ENCODE peak calls at places on chromosomes 1 and 21, in seven cellular contexts. E is transverse colon, T is heart right ventricle, H is foreskin keratinocyte, F is A549, J is HL-60, V is breast epithelium. G is an unnamed sample.

GRCh38 chr1:198680174-198680871 is 41.5 kb downstream of the PTPRC start:
- DNase-seq in E (no peak), T (no peak), H (no peak), F (no peak), J (no peak), V (no peak), G (no peak)

GRCh38 chr1:14522331-14523241 is 75.9 kb upstream of the KAZN start:
- DNase-seq in E (peak; percentile 21), T (peak; percentile 6), H (peak; percentile 95), F (peak; percentile 11), J (no peak), V (no peak), G (peak; percentile 54)

GRCh38 chr21:44643911-44644310 is 2.3 kb upstream of the KRTAP10-11 start:
- DNase-seq in E (no peak), T (no peak), H (no peak), F (no peak), J (no peak), V (no peak), G (no peak)

GRCh38 chr21:33690874-33691273 is 48.6 kb downstream of the ITSN1 start:
- DNase-seq in E (no peak), T (no peak), H (no peak), F (no peak), J (no peak), V (no peak), G (no peak)

GRCh38 chr1:150168960-150169565 is 19.3 kb downstream of the PLEKHO1 start:
- DNase-seq in E (peak; percentile 74), T (peak; percentile 73), H (no peak), F (peak; percentile 65), J (peak; percentile 64), V (peak; percentile 68), G (peak; percentile 62)

GRCh38 chr1:6104631-6105030 is 58.9 kb downstream of the KCNAB2 start:
- DNase-seq in E (no peak), T (no peak), H (no peak), F (no peak), J (no peak), V (no peak), G (peak; percentile 8)

GRCh38 chr21:42556960-42557359 is 43.3 kb downstream of the SLC37A1 start:
- DNase-seq in E (peak; percentile 8), T (no peak), H (no peak), F (no peak), J (no peak), V (peak; percentile 24), G (no peak)

GRCh38 chr1:209417761-209418160 is 165.8 kb upstream of the CAMK1G start:
- DNase-seq in E (no peak), T (no peak), H (no peak), F (no peak), J (no peak), V (no peak), G (no peak)

GRCh38 chr1:161153682-161154337 is at the start of gene UFC1:
- DNase-seq in E (peak; percentile 82), T (peak; percentile 87), H (peak; percentile 87), F (peak; percentile 94), J (peak; percentile 88), V (peak; percentile 81), G (peak; percentile 89)

GRCh38 chr1:85815906-85816305 is 107.7 kb upstream of the ZNHIT6 start:
- DNase-seq in E (no peak), T (no peak), H (no peak), F (no peak), J (no peak), V (no peak), G (peak; percentile 36)

GRCh38 chr1:185823471-185823870 is 89.3 kb downstream of the HMCN1 start:
- DNase-seq in E (no peak), T (no peak), H (no peak), F (no peak), J (no peak), V (no peak), G (no peak)

GRCh38 chr1:192706936-192707335 is 71.0 kb downstream of the RGS13 start:
- DNase-seq in E (no peak), T (no peak), H (no peak), F (no peak), J (no peak), V (no peak), G (no peak)

GRCh38 chr1:89552481-89553194 is 28.0 kb downstream of the LRRC8B start:
- DNase-seq in E (peak; percentile 18), T (no peak), H (peak; percentile 18), F (no peak), J (peak; percentile 57), V (no peak), G (no peak)

GRCh38 chr21:35273331-35273730 is 224.2 kb upstream of the RUNX1 start:
- DNase-seq in E (peak; percentile 60), T (no peak), H (no peak), F (no peak), J (no peak), V (no peak), G (no peak)

GRCh38 chr1:167661527-167662436 is 31.8 kb downstream of the RCSD1 start:
- DNase-seq in E (no peak), T (no peak), H (peak; percentile 75), F (peak; percentile 71), J (no peak), V (no peak), G (no peak)

GRCh38 chr1:29634324-29635072 is 398.2 kb downstream of the PTPRU start:
- DNase-seq in E (no peak), T (no peak), H (no peak), F (no peak), J (no peak), V (peak; percentile 27), G (no peak)

GRCh38 chr1:158204458-158204827 is 23.7 kb downstream of the CD1D start:
- DNase-seq in E (no peak), T (no peak), H (no peak), F (no peak), J (no peak), V (no peak), G (no peak)

GRCh38 chr21:39088831-39089380 is 94.3 kb downstream of the PSMG1 start:
- DNase-seq in E (no peak), T (peak; percentile 47), H (peak; percentile 46), F (peak; percentile 24), J (no peak), V (no peak), G (no peak)

GRCh38 chr1:41474490-41475271 is 9.8 kb downstream of the EDN2 start:
- DNase-seq in E (peak; percentile 39), T (no peak), H (no peak), F (no peak), J (no peak), V (no peak), G (no peak)

GRCh38 chr1:112370981-112371380 is 25.0 kb upstream of the CTTNBP2NL start:
- DNase-seq in E (no peak), T (no peak), H (no peak), F (no peak), J (no peak), V (no peak), G (no peak)

GRCh38 chr1:56821462-56821797 is 2.2 kb upstream of the FYB2 start:
- DNase-seq in E (no peak), T (no peak), H (no peak), F (no peak), J (no peak), V (no peak), G (no peak)

DNA sequence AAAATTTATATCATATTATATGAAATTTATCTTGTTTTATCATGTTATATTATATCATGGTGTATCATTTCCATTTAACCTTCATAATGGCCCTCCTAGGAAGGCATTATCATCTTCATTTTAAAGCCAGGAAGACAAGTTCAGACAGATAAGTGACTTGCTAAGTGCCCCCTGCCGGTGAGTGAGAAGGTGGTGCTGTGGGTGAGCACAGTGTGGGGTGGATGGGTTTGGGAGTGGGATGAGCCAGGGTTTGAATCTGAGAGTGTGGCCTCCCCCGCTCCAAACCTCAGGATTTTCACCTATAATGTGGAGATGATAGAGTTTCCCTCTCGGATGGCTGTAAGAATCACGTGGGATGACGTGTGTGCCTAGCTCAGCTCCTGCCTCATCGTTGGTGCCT is 108.7 kb upstream of the IGSF21 start:
- DNase-seq in E (no peak), T (no peak), H (no peak), F (peak; percentile 31), J (no peak), V (no peak), G (no peak)
- TF ChIP-seq CTCF in E (no peak), T (peak; percentile 22), H (peak; percentile 26), F (peak; percentile 22), J (no peak), V (no peak), G (no peak)

GRCh38 chr1:208132287-208132882 is 111.8 kb downstream of the PLXNA2 start:
- DNase-seq in E (peak; percentile 94), T (peak; percentile 87), H (peak; percentile 53), F (peak; percentile 78), J (peak; percentile 41), V (peak; percentile 78), G (peak; percentile 93)

GRCh38 chr1:208135354-208135753 is 108.8 kb downstream of the PLXNA2 start:
- DNase-seq in E (no peak), T (no peak), H (peak; percentile 9), F (no peak), J (peak; percentile 9), V (no peak), G (no peak)

GRCh38 chr1:208136459-208137143 is 107.6 kb downstream of the PLXNA2 start:
- DNase-seq in E (no peak), T (no peak), H (no peak), F (no peak), J (no peak), V (no peak), G (no peak)

GRCh38 chr1:208137144-208137682 is 107.0 kb downstream of the PLXNA2 start:
- DNase-seq in E (no peak), T (no peak), H (no peak), F (no peak), J (no peak), V (no peak), G (no peak)

GRCh38 chr1:208134491-208134890 is 109.7 kb downstream of the PLXNA2 start:
- DNase-seq in E (no peak), T (no peak), H (no peak), F (no peak), J (no peak), V (no peak), G (no peak)
- H3K27ac ChIP-seq in E (no peak overlapping the region), T (no peak overlapping the region), H (no peak overlapping the region), F (no peak overlapping the region), J (no peak overlapping the region), V (no peak overlapping the region), G (peak overlapping the region; percentile 69)

DNA sequence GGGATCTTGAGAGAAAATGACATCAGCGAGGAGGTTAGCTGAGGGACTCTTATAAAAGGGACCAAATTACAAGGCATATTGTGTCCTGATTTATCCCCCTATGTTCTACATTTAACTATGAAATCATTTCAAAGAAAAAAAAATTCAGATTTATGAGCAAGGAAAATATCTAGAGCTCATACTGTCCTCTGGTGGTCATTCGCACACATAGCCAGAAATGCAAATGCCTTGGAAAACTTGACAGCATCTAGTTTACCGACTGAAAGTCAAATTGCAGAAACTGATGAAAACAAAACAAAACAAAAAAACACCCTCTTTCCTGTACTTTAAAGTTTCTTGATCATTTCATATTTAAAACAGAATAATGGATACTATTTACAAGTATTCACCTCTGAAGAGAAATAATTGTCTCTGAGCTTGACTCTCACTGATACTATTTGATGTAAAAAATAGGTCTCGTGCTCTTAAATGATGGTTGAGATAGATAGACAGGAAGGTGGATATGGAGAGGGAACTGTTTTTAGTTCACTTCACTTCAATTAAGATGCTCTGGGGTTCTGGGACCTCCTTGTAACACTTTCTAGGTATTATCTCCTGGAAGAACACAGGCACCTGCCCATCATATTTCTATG is 253.8 kb downstream of the PCP4 start:
- DNase-seq in E (no peak), T (no peak), H (no peak), F (peak; percentile 11), J (no peak), V (no peak), G (no peak)
- TF ChIP-seq CTCF in E (peak; percentile 74), T (peak; percentile 83), H (peak; percentile 94), F (peak; percentile 58), J (peak; percentile 75), V (peak; percentile 90), G (peak; percentile 56)

GRCh38 chr1:10710489-10710888 is 86.0 kb downstream of the CASZ1 start:
- DNase-seq in E (no peak), T (no peak), H (no peak), F (no peak), J (no peak), V (no peak), G (peak; percentile 84)
- H3K27ac ChIP-seq in E (no peak overlapping the region), T (peak overlapping the region; percentile 40), H (no peak overlapping the region), F (no peak overlapping the region), J (no peak overlapping the region), V (no peak overlapping the region), G (peak overlapping the region; percentile 46)